ENCODE peak calls at places on chromosomes 11 and 22, in five cellular contexts. P is sigmoid colon, L is body of pancreas, X is pancreas, Q is fibroblast of pulmonary artery. S is an unnamed sample.

GRCh38 chr11:117657801-117658200 is 139.2 kb downstream of the DSCAML1 start:
- DNase-seq in P (no peak), L (no peak), X (no peak), Q (no peak), S (no peak)

GRCh38 chr22:17098379-17098819 is 13.6 kb downstream of the IL17RA start:
- DNase-seq in P (peak), L (peak), X (no peak), Q (peak), S (no peak)

GRCh38 chr11:107598225-107599139 is 7.5 kb downstream of the ELMOD1 start:
- DNase-seq in P (no peak), L (no peak), X (no peak), Q (peak), S (no peak)

GRCh38 chr11:78651923-78652602 is 77.4 kb upstream of the NARS2 start:
- DNase-seq in P (no peak), L (no peak), X (no peak), Q (no peak), S (no peak)

GRCh38 chr11:2269601-2270321 is 627 bp downstream of the ASCL2 start:
- DNase-seq in P (no peak), L (peak), X (peak), Q (peak), S (peak)

GRCh38 chr11:27718346-27718852 is 18.1 kb upstream of the BDNF start:
- DNase-seq in P (peak), L (no peak), X (peak), Q (peak), S (peak)

GRCh38 chr11:9158898-9159391 is 67.5 kb upstream of the SCUBE2 start:
- DNase-seq in P (no peak), L (no peak), X (no peak), Q (peak), S (peak)

GRCh38 chr11:1881442-1882264 is 10.0 kb downstream of the PRR33 start:
- DNase-seq in P (peak), L (peak), X (no peak), Q (no peak), S (no peak)

GRCh38 chr22:39493759-39494158 is 8.3 kb upstream of the MIEF1 start:
- DNase-seq in P (no peak), L (no peak), X (no peak), Q (peak), S (peak)

GRCh38 chr22:50312371-50312770 is 4.9 kb upstream of the PLXNB2 start:
- DNase-seq in P (no peak), L (no peak), X (no peak), Q (no peak), S (no peak)

GRCh38 chr22:46678785-46679700 is 58.9 kb downstream of the GRAMD4 start:
- DNase-seq in P (no peak), L (no peak), X (no peak), Q (no peak), S (peak)

GRCh38 chr11:121892863-121893262 is 223.2 kb downstream of the BLID start:
- DNase-seq in P (no peak), L (no peak), X (no peak), Q (peak), S (peak)

GRCh38 chr11:86537541-86538222 is 134.7 kb downstream of the ME3 start:
- DNase-seq in P (no peak), L (no peak), X (no peak), Q (peak), S (peak)

GRCh38 chr11:133078591-133079179 is 453.6 kb downstream of the OPCML start:
- DNase-seq in P (no peak), L (peak), X (peak), Q (peak), S (peak)

GRCh38 chr22:49307071-49307830 is 520.4 kb downstream of the BRD1 start:
- DNase-seq in P (peak), L (no peak), X (peak), Q (no peak), S (no peak)

GRCh38 chr11:70271635-70271953 is 1.1 kb downstream of the PPFIA1 start:
- DNase-seq in P (peak), L (no peak), X (no peak), Q (no peak), S (no peak)

GRCh38 chr11:83508804-83509203 is 222.6 kb upstream of the CCDC90B start:
- DNase-seq in P (no peak), L (no peak), X (no peak), Q (no peak), S (no peak)

GRCh38 chr11:71461696-71462095 is 8.7 kb downstream of the NADSYN1 start:
- DNase-seq in P (no peak), L (no peak), X (no peak), Q (no peak), S (no peak)

GRCh38 chr11:62602141-62603071 is 741 bp upstream of the MTA2 start:
- DNase-seq in P (peak), L (peak), X (peak), Q (peak), S (peak)

GRCh38 chr11:95698939-95699562 is 90.5 kb downstream of the FAM76B start:
- DNase-seq in P (no peak), L (no peak), X (no peak), Q (no peak), S (peak)

GRCh38 chr11:10540915-10541591 is at the start of gene RNF141:
- DNase-seq in P (peak), L (peak), X (peak), Q (peak), S (peak)

GRCh38 chr11:92738281-92738680 is 231.2 kb upstream of the MTNR1B start:
- DNase-seq in P (no peak), L (no peak), X (no peak), Q (peak), S (peak)

GRCh38 chr22:47218671-47219070 is 456.2 kb downstream of the TBC1D22A start:
- DNase-seq in P (peak), L (no peak), X (no peak), Q (no peak), S (no peak)

GRCh38 chr22:50469377-50470305 is 5.2 kb downstream of the SBF1 start:
- DNase-seq in P (peak), L (peak), X (peak), Q (peak), S (no peak)

GRCh38 chr11:85672111-85672875 is 7.4 kb upstream of the CREBZF start:
- DNase-seq in P (no peak), L (no peak), X (no peak), Q (no peak), S (no peak)

GRCh38 chr11:2693271-2693833 is 6.4 kb downstream of the KCNQ1OT1 start:
- DNase-seq in P (peak), L (no peak), X (no peak), Q (no peak), S (no peak)

GRCh38 chr11:101741479-101742175 is 157.8 kb upstream of the TRPC6 start:
- DNase-seq in P (no peak), L (no peak), X (no peak), Q (no peak), S (no peak)

GRCh38 chr11:27705873-27706820 is 5.9 kb upstream of the BDNF start:
- DNase-seq in P (no peak), L (no peak), X (no peak), Q (peak), S (peak)

GRCh38 chr11:64753380-64754123 is 6.2 kb downstream of the PYGM start:
- DNase-seq in P (peak), L (no peak), X (no peak), Q (no peak), S (no peak)

GRCh38 chr11:19994712-19995111 is 165.6 kb downstream of the DBX1 start:
- DNase-seq in P (no peak), L (no peak), X (no peak), Q (no peak), S (no peak)

GRCh38 chr11:121416909-121417567 is 35.1 kb upstream of the SORL1 start:
- DNase-seq in P (peak), L (peak), X (peak), Q (peak), S (peak)

GRCh38 chr22:37050913-37051628 is 471 bp upstream of the KCTD17 start:
- DNase-seq in P (no peak), L (no peak), X (no peak), Q (no peak), S (no peak)

GRCh38 chr22:38413085-38414008 is 41.7 kb downstream of the KCNJ4 start:
- DNase-seq in P (peak), L (peak), X (peak), Q (no peak), S (no peak)

DNA sequence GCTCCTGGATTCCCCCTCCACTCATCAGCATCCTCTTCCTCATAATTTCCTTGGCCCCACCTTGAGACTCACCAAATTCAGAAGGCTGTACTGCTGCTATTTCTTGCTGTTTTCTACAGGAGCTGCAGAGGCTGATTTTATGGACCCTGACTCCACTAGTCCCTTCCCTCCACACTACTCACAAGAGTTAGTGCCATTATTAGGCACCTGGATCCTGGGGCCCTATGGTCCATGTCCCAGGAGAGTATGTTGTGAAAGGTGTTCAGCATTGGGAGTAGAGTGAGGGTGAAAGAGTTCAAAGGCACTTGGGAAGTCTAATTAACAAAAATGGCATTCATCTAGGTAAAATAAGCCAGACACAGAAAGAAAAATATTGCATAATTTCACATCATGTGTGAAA is at the start of gene OR56A4:
- DNase-seq in P (no peak), L (no peak), X (no peak), Q (no peak), S (no peak)
- H3K4me3 ChIP-seq in P (no peak), L (no peak), X (no peak), Q (no peak), S (no peak)

GRCh38 chr11:114953039-114953438 is 274.7 kb downstream of the NXPE2 start:
- DNase-seq in P (no peak), L (no peak), X (no peak), Q (no peak), S (no peak)
- TF ChIP-seq CTCF in P (no peak), L (no peak), X (no peak), Q (no peak), S (no peak)

GRCh38 chr11:67435727-67436458 is 1.6 kb downstream of the PTPRCAP start:
- DNase-seq in P (no peak), L (no peak), X (no peak), Q (no peak), S (no peak)

GRCh38 chr11:67436459-67437081 is 912 bp downstream of the PTPRCAP start:
- DNase-seq in P (no peak), L (no peak), X (no peak), Q (no peak), S (no peak)

GRCh38 chr11:67434395-67434881 is 3.0 kb downstream of the PTPRCAP start:
- DNase-seq in P (no peak), L (no peak), X (no peak), Q (no peak), S (no peak)

GRCh38 chr11:67433536-67434394 is 3.7 kb downstream of the PTPRCAP start:
- DNase-seq in P (no peak), L (no peak), X (no peak), Q (no peak), S (no peak)

DNA sequence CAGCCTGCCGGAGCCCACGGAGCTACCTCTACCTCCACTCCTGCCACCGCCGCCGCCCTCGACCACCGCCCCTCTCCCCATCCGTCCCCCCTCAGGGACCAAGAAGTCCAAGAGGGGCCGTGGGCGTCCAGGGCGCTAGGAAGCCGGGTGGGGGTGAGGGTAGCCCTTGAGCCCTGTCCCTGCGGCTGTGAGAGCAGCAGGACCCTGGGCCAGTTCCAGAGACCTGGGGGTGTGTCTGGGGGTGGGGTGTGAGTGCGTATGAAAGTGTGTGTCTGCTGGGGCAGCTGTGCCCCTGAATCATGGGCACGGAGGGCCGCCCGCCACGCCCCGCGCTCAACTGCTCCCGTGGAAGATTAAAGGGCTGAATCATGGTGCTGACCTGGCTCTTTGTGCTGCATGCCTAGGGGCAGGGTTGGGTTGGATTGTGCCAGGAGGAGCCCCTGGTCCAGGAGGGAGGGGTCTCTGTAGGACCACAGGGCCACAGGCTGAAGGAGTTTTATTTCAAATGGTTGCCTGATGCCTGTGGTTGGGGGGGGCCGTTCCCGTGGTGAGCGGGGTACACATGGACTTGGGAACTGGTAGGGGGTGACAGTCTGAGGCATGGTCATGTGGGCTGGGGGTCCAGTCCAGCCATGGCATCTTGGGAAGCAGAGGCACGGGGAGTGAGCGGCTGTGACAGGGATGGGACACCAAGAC is 2.3 kb downstream of the PTPRCAP start:
- DNase-seq in P (no peak), L (no peak), X (no peak), Q (no peak), S (no peak)
- H3K4me3 ChIP-seq in P (no peak), L (no peak), X (no peak), Q (no peak), S (no peak)

DNA sequence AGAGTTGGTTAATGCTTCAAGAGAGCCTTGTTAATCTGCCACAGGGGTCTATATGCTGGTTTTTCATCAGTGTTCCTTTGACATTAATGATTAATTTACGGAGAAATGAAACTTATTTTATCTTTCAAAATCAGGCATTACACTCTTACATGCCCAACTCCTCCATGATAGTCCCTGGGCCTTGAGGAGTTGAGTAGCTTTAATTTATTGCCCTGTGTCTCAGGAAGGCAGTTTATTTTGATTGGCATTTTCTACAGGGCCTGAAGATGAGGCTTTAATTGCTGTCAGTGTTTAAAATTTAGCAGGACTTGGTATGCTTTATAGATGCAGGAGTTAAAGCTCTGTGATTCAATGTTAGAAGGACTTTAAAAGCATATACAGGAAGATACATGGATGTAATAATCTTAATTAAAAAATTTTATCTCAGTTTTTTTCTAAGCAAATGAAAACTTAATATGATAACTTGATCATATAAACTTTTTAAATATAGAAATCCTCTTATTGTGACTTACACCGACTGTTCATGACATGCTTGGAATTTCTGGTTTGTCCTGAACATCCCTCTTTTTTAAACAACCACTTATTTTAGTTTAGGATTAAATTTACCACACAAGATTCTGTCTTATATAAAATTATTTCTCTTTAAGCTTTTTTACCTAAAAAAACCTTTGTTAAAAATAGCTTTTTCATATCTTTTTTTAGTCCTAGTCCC is 12.2 kb downstream of the GLYAT start:
- DNase-seq in P (no peak), L (no peak), X (no peak), Q (no peak), S (no peak)
- TF ChIP-seq CTCF in P (no peak), L (no peak), X (no peak), Q (no peak), S (no peak)

DNA sequence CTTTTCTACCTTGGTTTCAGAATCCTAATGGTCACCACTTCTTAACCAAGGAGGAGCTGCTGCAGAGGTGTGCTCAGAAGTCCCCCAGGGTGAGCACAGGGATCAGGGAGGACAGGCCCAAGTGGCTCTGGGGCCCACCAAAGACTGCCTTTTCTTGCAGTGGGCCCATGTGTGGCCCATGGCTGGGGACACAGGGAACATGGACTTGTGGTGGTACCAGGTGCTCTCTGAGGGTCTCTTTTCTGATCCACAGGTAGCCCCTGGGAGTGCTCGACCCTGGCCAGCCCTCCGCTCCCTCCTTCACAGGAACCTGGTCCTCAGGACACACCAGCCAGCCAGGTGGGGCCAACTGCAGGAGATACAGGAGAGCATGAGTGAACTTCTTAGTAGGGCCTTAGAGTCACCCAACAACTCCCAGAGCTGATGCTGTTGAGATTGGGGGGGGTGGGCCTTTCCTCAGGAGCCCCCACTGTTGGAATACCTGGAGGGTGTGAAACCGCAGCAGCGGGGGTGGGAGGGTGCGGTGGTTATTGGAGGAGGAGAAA is 2.0 kb downstream of the MUS81 start:
- DNase-seq in P (peak), L (no peak), X (peak), Q (no peak), S (no peak)
- H3K4me3 ChIP-seq in P (no peak), L (no peak), X (no peak), Q (peak), S (peak)

DNA sequence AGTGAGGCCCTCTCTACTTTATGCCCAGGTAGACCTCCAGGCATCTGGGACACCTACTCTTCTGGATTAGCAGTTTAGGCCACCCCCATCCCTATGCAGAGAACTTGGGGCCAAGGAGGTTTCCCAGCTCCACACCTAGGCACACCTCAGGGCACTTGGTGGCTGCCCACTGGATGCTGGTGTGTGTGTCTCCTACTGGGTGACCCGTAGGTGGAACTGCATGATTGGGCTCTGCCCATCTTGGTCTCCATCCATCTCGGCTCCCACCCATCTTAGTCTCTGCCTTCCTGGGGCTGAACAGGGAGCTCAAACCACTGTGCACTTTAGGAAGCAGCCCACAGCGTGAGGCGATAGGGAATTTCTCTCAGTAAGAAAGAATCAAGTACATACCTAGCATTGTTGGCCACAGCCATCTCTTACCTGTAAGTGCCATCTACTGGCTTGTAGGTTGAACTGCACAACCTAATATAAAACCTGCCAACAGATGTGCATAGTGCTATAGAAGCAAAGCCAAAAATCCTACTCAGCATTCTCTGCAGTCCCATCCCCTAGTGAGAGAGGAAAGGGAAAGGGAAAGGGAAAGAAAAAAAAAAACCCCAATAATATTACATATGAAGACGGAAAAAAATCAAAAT is 61.6 kb upstream of the PTPN5 start:
- DNase-seq in P (no peak), L (peak), X (peak), Q (peak), S (peak)
- TF ChIP-seq CTCF in P (no peak), L (peak), X (peak), Q (peak), S (peak)

GRCh38 chr22:45644714-45645113 is 26.9 kb upstream of the ATXN10 start:
- DNase-seq in P (no peak), L (no peak), X (no peak), Q (no peak), S (no peak)

GRCh38 chr22:45648320-45649070 is 23.1 kb upstream of the ATXN10 start:
- DNase-seq in P (no peak), L (no peak), X (no peak), Q (no peak), S (no peak)

GRCh38 chr22:45645150-45645525 is 26.5 kb upstream of the ATXN10 start:
- DNase-seq in P (no peak), L (no peak), X (no peak), Q (no peak), S (no peak)

GRCh38 chr22:45647532-45648225 is 24.0 kb upstream of the ATXN10 start:
- DNase-seq in P (no peak), L (no peak), X (no peak), Q (no peak), S (no peak)

GRCh38 chr22:45645526-45646414 is 25.9 kb upstream of the ATXN10 start:
- DNase-seq in P (peak), L (peak), X (peak), Q (peak), S (peak)
- H3K4me3 ChIP-seq in P (no peak), L (no peak), X (no peak), Q (no peak), S (no peak)

DNA sequence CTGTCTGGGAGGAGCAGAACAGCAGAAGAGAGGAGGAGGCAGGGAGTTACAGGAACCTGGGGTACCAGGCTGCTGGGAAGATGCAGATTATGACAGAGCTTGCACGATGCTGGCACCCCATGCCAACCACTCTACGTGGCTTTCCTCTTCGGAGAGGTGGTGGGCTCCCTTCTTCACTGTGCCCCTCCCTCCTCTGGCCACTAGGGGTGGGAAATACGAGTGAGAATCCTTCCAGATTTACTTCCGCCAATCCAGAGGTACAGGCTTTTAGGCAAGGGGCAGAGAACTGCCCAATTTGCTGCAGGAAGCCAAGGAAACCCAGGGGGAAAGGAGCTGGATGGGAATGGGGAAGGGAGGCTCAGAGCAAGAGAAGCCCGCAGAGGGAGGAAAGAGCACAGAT is 12.3 kb downstream of the HYOU1 start:
- DNase-seq in P (no peak), L (no peak), X (no peak), Q (no peak), S (no peak)
- TF ChIP-seq CTCF in P (no peak), L (peak), X (no peak), Q (peak), S (peak)